ENCODE peak calls at places on chromosome 1, in nine cellular contexts. K is dorsolateral prefrontal cortex, I is pancreas, H is amniotic epithelial cell, N is endothelial cell, U is astrocyte of the hippocampus, L is ureter, S is substantia nigra, Z is psoas muscle. F is an unnamed sample.
A peak's percentile ranks its signal among the peaks of the same experiment; 100 is the strongest.

GRCh38 chr1:189619682-189620332 is 857.9 kb downstream of the BRINP3 start:
- DNase-seq in L (no peak), S (no peak), K (no peak), Z (no peak), H (peak; percentile 91), N (no peak), I (no peak), U (peak; percentile 86), F (no peak)

GRCh38 chr1:45787905-45788304 is 15.5 kb upstream of the MAST2 start:
- DNase-seq in K (no peak), I (no peak), H (no peak), S (no peak), N (no peak), U (no peak), L (no peak), Z (no peak), F (no peak)

GRCh38 chr1:20994176-20994575 is 182.5 kb downstream of the EIF4G3 start:
- DNase-seq in K (no peak), S (no peak), H (no peak), I (no peak), N (no peak), Z (no peak), L (no peak), U (no peak), F (no peak)

GRCh38 chr1:46134660-46135331 is 2.4 kb upstream of the PIK3R3 start:
- DNase-seq in I (no peak), K (no peak), L (no peak), S (no peak), H (peak; percentile 89), U (peak; percentile 43), N (no peak), Z (no peak), F (no peak)

GRCh38 chr1:33060579-33061083 is 20.3 kb upstream of the AZIN2 start:
- DNase-seq in U (peak; percentile 91), I (no peak), K (peak; percentile 70), L (no peak), N (no peak), H (peak; percentile 69), Z (peak; percentile 63), S (peak; percentile 20), F (no peak)

GRCh38 chr1:156198831-156199349 is 5.0 kb downstream of the SLC25A44 start:
- DNase-seq in L (no peak), K (no peak), N (no peak), I (no peak), H (no peak), U (no peak), S (no peak), Z (no peak), F (no peak)

GRCh38 chr1:6019166-6019845 is 26.4 kb upstream of the KCNAB2 start:
- DNase-seq in Z (no peak), U (no peak), H (no peak), I (no peak), L (no peak), K (no peak), N (no peak), S (no peak), F (no peak)

GRCh38 chr1:92980732-92981647 is 19.7 kb upstream of the DIPK1A start:
- DNase-seq in U (no peak), I (no peak), K (no peak), L (no peak), Z (no peak), N (no peak), S (no peak), H (no peak), F (no peak)

GRCh38 chr1:17250601-17251000 is 1.7 kb downstream of the PADI3 start:
- DNase-seq in H (no peak), N (no peak), U (peak; percentile 33), I (peak; percentile 23), Z (no peak), L (peak; percentile 93), K (no peak), S (no peak), F (no peak)

GRCh38 chr1:56872597-56872996 is 18.0 kb downstream of the C8A start:
- DNase-seq in Z (no peak), I (no peak), K (no peak), U (no peak), H (no peak), L (no peak), N (no peak), S (no peak), F (no peak)

GRCh38 chr1:22105611-22106207 is 37.2 kb downstream of the WNT4 start:
- DNase-seq in U (peak; percentile 70), H (peak; percentile 69), K (no peak), L (no peak), S (no peak), N (peak; percentile 37), Z (no peak), I (no peak), F (peak; percentile 40)

GRCh38 chr1:40385437-40386310 is 12.1 kb downstream of the SMAP2 start:
- DNase-seq in N (no peak), U (peak; percentile 56), S (no peak), Z (no peak), I (no peak), H (peak; percentile 93), L (no peak), K (no peak), F (no peak)

GRCh38 chr1:190029441-190029840 is 448.2 kb downstream of the BRINP3 start:
- DNase-seq in K (no peak), N (no peak), L (no peak), I (no peak), U (no peak), S (no peak), H (no peak), Z (no peak), F (no peak)

GRCh38 chr1:202825748-202826147 is 15.0 kb downstream of the PCAT6 start:
- DNase-seq in K (no peak), S (no peak), H (no peak), I (no peak), U (no peak), Z (no peak), L (no peak), N (no peak), F (no peak)

GRCh38 chr1:64246294-64246917 is 43.0 kb downstream of the UBE2U start:
- DNase-seq in K (no peak), U (peak; percentile 52), I (no peak), H (peak; percentile 47), S (no peak), N (no peak), Z (no peak), L (no peak), F (peak; percentile 46)

GRCh38 chr1:101996830-101997485 is at the start of gene OLFM3:
- DNase-seq in K (peak; percentile 49), S (peak; percentile 3), H (peak; percentile 2), I (no peak), Z (no peak), U (peak; percentile 74), N (peak; percentile 80), L (no peak), F (peak; percentile 68)

GRCh38 chr1:193181526-193181925 is 4.9 kb downstream of the B3GALT2 start:
- DNase-seq in H (no peak), N (no peak), U (peak; percentile 17), Z (no peak), S (no peak), I (no peak), L (no peak), K (no peak), F (no peak)

GRCh38 chr1:6823822-6824221 is 38.6 kb downstream of the CAMTA1 start:
- DNase-seq in I (no peak), U (no peak), L (no peak), N (no peak), H (no peak), S (no peak), Z (no peak), K (no peak), F (no peak)

GRCh38 chr1:109386054-109386717 is 11.5 kb downstream of the SORT1 start:
- DNase-seq in L (no peak), I (no peak), N (no peak), U (no peak), K (no peak), Z (no peak), S (no peak), H (no peak), F (no peak)

GRCh38 chr1:71490432-71490831 is 409.6 kb upstream of the ZRANB2 start:
- DNase-seq in H (peak; percentile 7), Z (no peak), I (no peak), L (no peak), U (peak; percentile 45), S (no peak), N (no peak), K (no peak), F (no peak)

GRCh38 chr1:17759114-17759513 is 4.0 kb downstream of the ACTL8 start:
- DNase-seq in S (no peak), N (peak; percentile 34), U (no peak), I (no peak), K (no peak), H (no peak), Z (no peak), L (no peak), F (no peak)

F was measured in SK-N-DZ.